ENCODE peak calls at places on chromosomes 3 and 15, in seven cellular contexts. D is SK-N-SH, I is H1, F is HepG2, Q is NB4, G is WTC11, Y is A549. T is an unnamed sample.

GRCh38 chr3:191901746-191902145 is 440.8 kb downstream of the PYDC2 start:
- DNase-seq in Y (no peak), D (no peak), Q (no peak), G (no peak), F (no peak), I (no peak), T (no peak)

GRCh38 chr3:177141899-177142651 is 55.2 kb downstream of the TBL1XR1 start:
- DNase-seq in Q (no peak), I (no peak), Y (no peak), D (no peak), G (no peak), F (peak; percentile 29), T (no peak)

GRCh38 chr15:100108846-100109245 is 232.9 kb downstream of the ADAMTS17 start:
- DNase-seq in F (no peak), D (no peak), G (no peak), Y (no peak), Q (no peak), I (no peak), T (no peak)

GRCh38 chr15:69750253-69750652 is 297.6 kb downstream of the RPLP1 start:
- DNase-seq in Y (no peak), F (no peak), I (no peak), G (no peak), Q (no peak), D (no peak), T (no peak)

GRCh38 chr3:111926266-111926676 is 52.6 kb upstream of the ABHD10 start:
- DNase-seq in Q (no peak), Y (no peak), I (no peak), D (no peak), F (no peak), G (no peak), T (peak; percentile 76)

GRCh38 chr15:91407237-91407889 is 307.3 kb downstream of the SV2B start:
- DNase-seq in D (no peak), Q (no peak), F (no peak), Y (peak; percentile 35), G (no peak), I (no peak), T (no peak)

GRCh38 chr15:66132251-66132816 is 121.2 kb downstream of the MEGF11 start:
- DNase-seq in F (peak; percentile 3), D (no peak), I (no peak), Y (no peak), G (no peak), Q (no peak), T (no peak)

GRCh38 chr3:196740476-196741400 is 1.1 kb downstream of the PAK2 start:
- DNase-seq in D (peak; percentile 57), G (no peak), Y (peak; percentile 15), I (no peak), F (peak; percentile 45), Q (peak; percentile 51), T (peak; percentile 68)

GRCh38 chr3:155853214-155854146 is 747 bp downstream of the SLC33A1 start:
- DNase-seq in D (no peak), G (peak; percentile 34), F (peak; percentile 36), Y (peak; percentile 12), I (no peak), Q (peak; percentile 45), T (no peak)

GRCh38 chr3:12768579-12769527 is 9.8 kb upstream of the TMEM40 start:
- DNase-seq in G (peak; percentile 37), D (no peak), I (no peak), F (no peak), Q (no peak), Y (no peak), T (no peak)

GRCh38 chr3:38648659-38649499 is 608 bp downstream of the SCN5A start:
- DNase-seq in D (peak; percentile 76), Q (no peak), I (no peak), F (no peak), G (peak; percentile 50), Y (no peak), T (peak; percentile 7)

GRCh38 chr3:24375947-24376384 is 118.7 kb downstream of the THRB start:
- DNase-seq in D (no peak), Y (no peak), F (no peak), I (no peak), G (no peak), Q (no peak), T (no peak)

GRCh38 chr15:68055224-68055705 is 1.1 kb downstream of the PIAS1 start:
- DNase-seq in I (no peak), Q (peak; percentile 60), F (no peak), G (no peak), D (peak; percentile 34), Y (peak; percentile 29), T (peak; percentile 42)

GRCh38 chr15:90594297-90594696 is 64.6 kb downstream of the CRTC3 start:
- DNase-seq in G (no peak), F (no peak), Q (no peak), Y (peak; percentile 72), I (no peak), D (no peak), T (peak; percentile 75)

GRCh38 chr15:25611603-25612002 is 172.8 kb upstream of the UBE3A start:
- DNase-seq in I (no peak), D (no peak), Y (no peak), F (no peak), Q (no peak), G (no peak), T (no peak)

DNA sequence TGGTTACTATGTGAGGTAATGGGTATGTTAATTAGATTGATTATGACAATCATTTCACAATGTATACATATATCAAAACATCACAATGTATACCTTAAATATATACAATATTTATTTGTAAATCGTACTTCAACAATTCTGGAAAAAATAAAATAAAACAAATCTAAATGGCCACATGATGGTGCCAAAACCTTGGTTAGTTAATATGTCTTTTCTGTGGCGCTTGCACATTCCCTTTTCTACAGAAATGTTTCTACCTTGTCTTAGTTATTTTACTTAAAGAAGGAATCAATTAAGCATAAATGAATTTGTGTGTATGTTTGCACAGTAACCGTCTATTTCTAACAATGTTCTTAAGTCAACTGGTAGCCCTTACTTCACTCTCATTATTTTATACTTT is 53.4 kb downstream of the OXSM start:
- DNase-seq in G (no peak), F (no peak), D (no peak), Q (no peak), Y (peak; percentile 11), I (no peak), T (no peak)
- TF ChIP-seq MAX in G (no peak), F (no peak), D (no peak), Q (no peak), Y (no peak), I (no peak), T (no peak)

GRCh38 chr3:11507719-11508118 is 136.0 kb downstream of the VGLL4 start:
- DNase-seq in I (no peak), Q (peak; percentile 25), D (no peak), Y (peak; percentile 28), G (no peak), F (no peak), T (no peak)
- TF ChIP-seq MAX in I (no peak), Q (peak; percentile 38), D (no peak), Y (no peak), G (no peak), F (no peak), T (no peak)

GRCh38 chr15:71916834-71917233 is 106.5 kb downstream of the NR2E3 start:
- DNase-seq in Q (no peak), Y (no peak), F (no peak), D (peak; percentile 55), G (no peak), I (no peak), T (no peak)
- TF ChIP-seq MAX in Q (no peak), Y (no peak), F (no peak), D (no peak), G (no peak), I (no peak), T (no peak)

GRCh38 chr3:61563614-61564404 is 2.4 kb downstream of the PTPRG start:
- DNase-seq in I (no peak), Y (no peak), F (no peak), Q (no peak), D (peak; percentile 36), G (peak; percentile 18), T (peak; percentile 32)
- TF ChIP-seq MAX in I (no peak), Y (no peak), F (no peak), Q (no peak), D (no peak), G (no peak), T (no peak)

GRCh38 chr3:52391096-52391495 is 53.8 kb downstream of the SEMA3G start:
- DNase-seq in G (no peak), D (no peak), Y (no peak), Q (no peak), I (no peak), F (no peak), T (no peak)

GRCh38 chr3:52388933-52389332 is 56.0 kb downstream of the SEMA3G start:
- DNase-seq in G (no peak), I (no peak), Y (peak; percentile 7), Q (peak; percentile 33), F (no peak), D (no peak), T (no peak)

GRCh38 chr3:52387481-52387880 is 57.4 kb downstream of the SEMA3G start:
- DNase-seq in I (no peak), G (no peak), Y (no peak), Q (no peak), F (no peak), D (no peak), T (no peak)

GRCh38 chr3:52385157-52385556 is 59.7 kb downstream of the SEMA3G start:
- DNase-seq in Q (peak; percentile 65), D (peak; percentile 67), F (peak; percentile 42), Y (peak; percentile 64), G (peak; percentile 88), I (peak; percentile 81), T (peak; percentile 26)

DNA sequence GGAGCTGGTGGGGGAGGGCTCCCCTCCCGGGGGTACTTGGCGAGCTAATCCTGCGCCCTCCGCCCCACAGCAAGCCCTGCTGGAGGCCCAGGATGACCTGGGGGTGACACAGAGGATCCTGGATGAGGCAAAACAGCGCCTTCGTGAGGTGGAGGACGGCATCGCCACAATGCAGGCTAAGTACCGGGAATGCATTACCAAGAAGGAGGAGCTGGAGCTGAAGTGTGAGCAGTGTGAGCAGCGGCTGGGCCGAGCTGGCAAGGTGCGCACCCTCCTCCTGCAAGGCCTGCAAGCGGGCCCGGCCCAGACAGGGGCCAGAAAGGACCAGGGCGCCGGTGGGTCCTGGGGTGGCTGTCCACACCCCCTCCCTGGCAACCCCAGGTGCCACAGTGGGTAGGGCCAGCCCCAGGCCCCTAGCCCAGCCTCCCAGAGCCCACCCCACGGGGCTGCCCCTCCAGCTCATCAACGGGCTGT is 56.5 kb downstream of the SEMA3G start:
- DNase-seq in I (peak; percentile 38), G (peak; percentile 79), Q (no peak), F (no peak), Y (no peak), D (no peak), T (no peak)
- TF ChIP-seq MAX in I (no peak), G (no peak), Q (no peak), F (no peak), Y (no peak), D (no peak), T (no peak)

DNA sequence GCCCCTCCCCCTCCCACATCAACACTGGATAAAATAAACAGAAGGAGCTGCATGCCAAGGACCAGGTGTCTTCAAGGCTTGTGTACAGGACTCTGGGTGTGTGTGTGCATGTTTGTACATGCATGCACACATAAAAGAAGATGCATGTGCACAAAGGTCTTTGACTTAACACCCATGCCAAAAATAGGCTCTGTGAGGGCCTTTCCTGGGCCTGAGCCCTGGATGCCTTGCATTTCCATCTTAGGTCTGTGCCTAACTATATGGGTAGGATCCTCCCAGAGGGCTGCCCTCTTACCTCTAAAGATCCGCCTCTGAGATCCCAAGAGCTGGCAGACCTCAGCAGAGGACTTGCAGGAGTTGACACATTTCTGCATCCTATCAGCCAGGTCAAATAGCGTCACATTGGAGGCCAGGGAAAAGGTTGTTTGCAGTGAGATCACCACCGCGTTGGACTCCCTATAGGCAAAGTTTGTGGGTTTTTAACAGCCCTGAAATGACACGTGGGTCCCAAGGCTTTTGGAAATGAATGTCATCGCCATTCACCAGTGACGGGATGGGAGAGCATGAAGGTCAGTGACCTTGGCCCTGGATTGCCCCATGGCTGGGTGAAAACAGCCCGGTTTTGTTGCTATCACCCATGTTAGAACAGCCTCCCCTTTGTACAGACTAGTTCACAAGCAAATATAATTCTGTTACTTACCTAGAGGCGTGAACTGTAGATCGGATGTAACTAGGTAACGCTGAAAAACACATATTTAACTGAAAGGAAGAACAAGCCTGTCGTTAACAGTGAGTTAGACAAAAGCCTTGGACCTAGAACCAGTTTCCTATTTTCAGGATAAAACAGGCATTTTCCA is 54.0 kb downstream of the HEG1 start:
- DNase-seq in Q (no peak), I (no peak), D (no peak), Y (no peak), G (no peak), F (peak; percentile 98), T (no peak)
- TF ChIP-seq MAX in Q (no peak), I (no peak), D (no peak), Y (no peak), G (no peak), F (peak; percentile 92), T (no peak)

T was measured in endothelial cell of umbilical vein.